ENCODE peak calls at places on chromosomes 2 and 18, in nine cellular contexts. One of them, this sample, is unnamed.
A peak's percentile ranks its signal among the peaks of the same experiment; 100 is the strongest.

GRCh38 chr2:101808006-101808562 is 110.6 kb downstream of the MAP4K4 start:
- DNase-seq in HL-60: no peak
- DNase-seq in GM12865: no peak
- DNase-seq in neural crest cell: no peak
- DNase-seq in uterus: no peak
- DNase-seq in cardiac muscle cell: no peak
- DNase-seq in A549: no peak
- DNase-seq in cardiac fibroblast: no peak
- DNase-seq in endothelial cell: no peak
- DNase-seq in this sample: no peak

GRCh38 chr18:48833701-48834394 is 116.9 kb downstream of the SMAD7 start:
- DNase-seq in HL-60: no peak
- DNase-seq in GM12865: peak; percentile 92
- DNase-seq in neural crest cell: no peak
- DNase-seq in uterus: peak; percentile 14
- DNase-seq in cardiac muscle cell: peak; percentile 27
- DNase-seq in A549: no peak
- DNase-seq in cardiac fibroblast: no peak
- DNase-seq in endothelial cell: no peak
- DNase-seq in this sample: peak; percentile 48

GRCh38 chr2:95707837-95708236 is 116.0 kb downstream of the TRIM43 start:
- DNase-seq in HL-60: no peak
- DNase-seq in GM12865: no peak
- DNase-seq in neural crest cell: no peak
- DNase-seq in uterus: no peak
- DNase-seq in cardiac muscle cell: no peak
- DNase-seq in A549: no peak
- DNase-seq in cardiac fibroblast: no peak
- DNase-seq in endothelial cell: no peak
- DNase-seq in this sample: no peak

GRCh38 chr2:33215983-33216382 is 260.5 kb upstream of the RASGRP3 start:
- DNase-seq in HL-60: no peak
- DNase-seq in GM12865: no peak
- DNase-seq in neural crest cell: no peak
- DNase-seq in uterus: no peak
- DNase-seq in cardiac muscle cell: no peak
- DNase-seq in A549: no peak
- DNase-seq in cardiac fibroblast: no peak
- DNase-seq in endothelial cell: no peak
- DNase-seq in this sample: no peak

GRCh38 chr2:193539188-193539587 is 1344.5 kb upstream of the TMEFF2 start:
- DNase-seq in HL-60: no peak
- DNase-seq in GM12865: no peak
- DNase-seq in neural crest cell: no peak
- DNase-seq in uterus: no peak
- DNase-seq in cardiac muscle cell: no peak
- DNase-seq in A549: no peak
- DNase-seq in cardiac fibroblast: no peak
- DNase-seq in endothelial cell: no peak
- DNase-seq in this sample: no peak

GRCh38 chr2:72415781-72416180 is 268.1 kb upstream of the CYP26B1 start:
- DNase-seq in HL-60: no peak
- DNase-seq in GM12865: no peak
- DNase-seq in neural crest cell: no peak
- DNase-seq in uterus: no peak
- DNase-seq in cardiac muscle cell: no peak
- DNase-seq in A549: no peak
- DNase-seq in cardiac fibroblast: no peak
- DNase-seq in endothelial cell: no peak
- DNase-seq in this sample: no peak

GRCh38 chr18:13543811-13544732 is 182.3 kb downstream of the FAM210A start:
- DNase-seq in HL-60: no peak
- DNase-seq in GM12865: no peak
- DNase-seq in neural crest cell: no peak
- DNase-seq in uterus: no peak
- DNase-seq in cardiac muscle cell: no peak
- DNase-seq in A549: no peak
- DNase-seq in cardiac fibroblast: no peak
- DNase-seq in endothelial cell: no peak
- DNase-seq in this sample: peak; percentile 48

GRCh38 chr2:153575171-153575853 is 96.8 kb upstream of the RPRM start:
- DNase-seq in HL-60: no peak
- DNase-seq in GM12865: peak; percentile 4
- DNase-seq in neural crest cell: no peak
- DNase-seq in uterus: no peak
- DNase-seq in cardiac muscle cell: no peak
- DNase-seq in A549: no peak
- DNase-seq in cardiac fibroblast: no peak
- DNase-seq in endothelial cell: no peak
- DNase-seq in this sample: no peak

GRCh38 chr2:241265506-241265905 is 50.0 kb downstream of the HDLBP start:
- DNase-seq in HL-60: no peak
- DNase-seq in GM12865: no peak
- DNase-seq in neural crest cell: no peak
- DNase-seq in uterus: no peak
- DNase-seq in cardiac muscle cell: no peak
- DNase-seq in A549: no peak
- DNase-seq in cardiac fibroblast: no peak
- DNase-seq in endothelial cell: no peak
- DNase-seq in this sample: no peak

GRCh38 chr2:240714747-240715725 is 23.4 kb downstream of the AQP12A start:
- DNase-seq in HL-60: no peak
- DNase-seq in GM12865: no peak
- DNase-seq in neural crest cell: no peak
- DNase-seq in uterus: no peak
- DNase-seq in cardiac muscle cell: no peak
- DNase-seq in A549: no peak
- DNase-seq in cardiac fibroblast: no peak
- DNase-seq in endothelial cell: no peak
- DNase-seq in this sample: no peak

GRCh38 chr2:193294371-193294770 is 1099.6 kb upstream of the TMEFF2 start:
- DNase-seq in HL-60: no peak
- DNase-seq in GM12865: no peak
- DNase-seq in neural crest cell: no peak
- DNase-seq in uterus: no peak
- DNase-seq in cardiac muscle cell: no peak
- DNase-seq in A549: no peak
- DNase-seq in cardiac fibroblast: no peak
- DNase-seq in endothelial cell: no peak
- DNase-seq in this sample: no peak

GRCh38 chr2:1162768-1163584 is 212.3 kb downstream of the SNTG2 start:
- DNase-seq in HL-60: peak; percentile 1
- DNase-seq in GM12865: no peak
- DNase-seq in neural crest cell: no peak
- DNase-seq in uterus: no peak
- DNase-seq in cardiac muscle cell: no peak
- DNase-seq in A549: no peak
- DNase-seq in cardiac fibroblast: no peak
- DNase-seq in endothelial cell: peak; percentile 20
- DNase-seq in this sample: no peak

GRCh38 chr2:102485151-102485769 is 12.2 kb downstream of the SLC9A4 start:
- DNase-seq in HL-60: no peak
- DNase-seq in GM12865: no peak
- DNase-seq in neural crest cell: no peak
- DNase-seq in uterus: no peak
- DNase-seq in cardiac muscle cell: peak; percentile 8
- DNase-seq in A549: no peak
- DNase-seq in cardiac fibroblast: no peak
- DNase-seq in endothelial cell: no peak
- DNase-seq in this sample: no peak

GRCh38 chr2:160325413-160325812 is 125.3 kb upstream of the ITGB6 start:
- DNase-seq in HL-60: no peak
- DNase-seq in GM12865: no peak
- DNase-seq in neural crest cell: no peak
- DNase-seq in uterus: no peak
- DNase-seq in cardiac muscle cell: no peak
- DNase-seq in A549: no peak
- DNase-seq in cardiac fibroblast: no peak
- DNase-seq in endothelial cell: no peak
- DNase-seq in this sample: no peak

DNA sequence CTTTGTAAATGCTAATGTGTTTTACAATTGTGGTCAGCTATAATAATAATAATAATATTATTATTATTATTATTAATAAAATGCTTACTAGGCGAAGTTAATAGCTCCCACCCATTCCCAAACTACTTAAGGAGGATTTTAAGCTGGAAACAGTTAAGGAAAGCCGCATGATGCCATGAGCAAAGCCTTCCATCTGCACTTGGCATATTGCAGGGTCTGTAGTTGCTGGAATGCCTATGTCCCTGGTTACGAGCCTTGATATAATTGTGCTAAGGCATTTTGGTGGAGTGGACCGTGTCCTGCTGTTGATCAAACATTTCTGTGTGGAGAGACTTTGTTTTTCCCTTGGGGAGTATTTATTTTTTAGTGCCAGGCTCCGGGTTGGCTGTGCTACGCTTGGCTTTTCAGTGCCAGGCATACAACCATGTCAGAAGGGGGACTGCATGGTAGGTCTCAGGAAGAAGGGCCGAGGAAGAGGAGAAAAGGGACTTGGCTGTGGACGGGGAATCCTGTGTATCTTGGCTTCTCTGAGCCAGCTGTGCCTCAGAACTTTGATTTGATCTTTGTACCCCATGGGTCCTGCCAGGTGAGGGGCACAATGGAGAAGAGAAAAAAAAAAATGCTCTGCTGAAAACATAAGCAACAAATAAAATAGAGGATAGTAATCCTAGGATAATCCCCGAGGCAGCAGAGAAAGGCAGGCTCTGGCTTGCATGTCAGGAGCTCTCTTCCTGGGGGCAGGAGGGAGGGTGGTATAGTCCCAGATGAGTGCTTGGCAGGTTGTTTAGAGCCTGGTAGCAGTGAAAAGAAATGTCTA is 232.8 kb downstream of the NEDD4L start:
- DNase-seq in HL-60: no peak
- DNase-seq in GM12865: no peak
- DNase-seq in neural crest cell: no peak
- DNase-seq in uterus: no peak
- DNase-seq in cardiac muscle cell: no peak
- DNase-seq in A549: no peak
- DNase-seq in cardiac fibroblast: no peak
- DNase-seq in endothelial cell: no peak
- DNase-seq in this sample: no peak
- TF ChIP-seq CTCF in HL-60: no peak
- TF ChIP-seq CTCF in GM12865: no peak
- TF ChIP-seq CTCF in neural crest cell: no peak
- TF ChIP-seq CTCF in uterus: no peak
- TF ChIP-seq CTCF in cardiac muscle cell: no peak
- TF ChIP-seq CTCF in A549: no peak
- TF ChIP-seq CTCF in cardiac fibroblast: no peak
- TF ChIP-seq CTCF in endothelial cell: no peak
- TF ChIP-seq CTCF in this sample: no peak

GRCh38 chr2:42794271-42795046 is 2.1 kb upstream of the HAAO start:
- DNase-seq in HL-60: no peak
- DNase-seq in GM12865: peak; percentile 88
- DNase-seq in neural crest cell: peak; percentile 27
- DNase-seq in uterus: no peak
- DNase-seq in cardiac muscle cell: peak; percentile 47
- DNase-seq in A549: peak; percentile 63
- DNase-seq in cardiac fibroblast: peak; percentile 39
- DNase-seq in endothelial cell: peak; percentile 50
- DNase-seq in this sample: no peak
- TF ChIP-seq CTCF in HL-60: no peak
- TF ChIP-seq CTCF in GM12865: peak; percentile 65
- TF ChIP-seq CTCF in neural crest cell: peak; percentile 50
- TF ChIP-seq CTCF in uterus: no peak
- TF ChIP-seq CTCF in cardiac muscle cell: peak; percentile 52
- TF ChIP-seq CTCF in A549: peak; percentile 30
- TF ChIP-seq CTCF in cardiac fibroblast: peak; percentile 57
- TF ChIP-seq CTCF in endothelial cell: no peak
- TF ChIP-seq CTCF in this sample: peak; percentile 54

DNA sequence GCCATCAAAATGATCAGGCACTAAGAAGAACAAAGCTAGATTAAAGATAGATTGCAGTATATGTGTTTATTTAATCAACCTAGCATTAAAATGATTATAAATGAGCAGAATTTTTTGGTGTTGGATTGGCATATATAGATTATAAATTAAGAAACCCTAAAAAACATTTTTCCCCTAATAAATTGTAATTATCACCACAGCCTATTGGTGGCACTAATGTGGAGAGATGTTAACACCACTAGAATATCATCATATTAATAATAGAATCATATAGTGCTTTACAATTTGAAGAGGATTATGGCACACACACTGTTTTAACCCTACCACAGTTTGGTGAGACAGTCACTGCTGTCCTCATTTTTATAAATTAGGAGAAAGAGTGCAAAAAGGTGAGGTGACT is 112.4 kb upstream of the RND3 start:
- DNase-seq in HL-60: no peak
- DNase-seq in GM12865: no peak
- DNase-seq in neural crest cell: no peak
- DNase-seq in uterus: no peak
- DNase-seq in cardiac muscle cell: no peak
- DNase-seq in A549: no peak
- DNase-seq in cardiac fibroblast: no peak
- DNase-seq in endothelial cell: no peak
- DNase-seq in this sample: no peak
- TF ChIP-seq CTCF in HL-60: peak; percentile 0
- TF ChIP-seq CTCF in GM12865: peak; percentile 8
- TF ChIP-seq CTCF in neural crest cell: no peak
- TF ChIP-seq CTCF in uterus: no peak
- TF ChIP-seq CTCF in cardiac muscle cell: peak; percentile 33
- TF ChIP-seq CTCF in A549: no peak
- TF ChIP-seq CTCF in cardiac fibroblast: peak; percentile 14
- TF ChIP-seq CTCF in endothelial cell: peak; percentile 31
- TF ChIP-seq CTCF in this sample: peak; percentile 15

GRCh38 chr18:32379891-32380290 is 90.8 kb downstream of the GAREM1 start:
- DNase-seq in HL-60: no peak
- DNase-seq in GM12865: no peak
- DNase-seq in neural crest cell: no peak
- DNase-seq in uterus: no peak
- DNase-seq in cardiac muscle cell: peak; percentile 41
- DNase-seq in A549: no peak
- DNase-seq in cardiac fibroblast: peak; percentile 47
- DNase-seq in endothelial cell: no peak
- DNase-seq in this sample: no peak

GRCh38 chr18:32378705-32379104 is 92.0 kb downstream of the GAREM1 start:
- DNase-seq in HL-60: no peak
- DNase-seq in GM12865: no peak
- DNase-seq in neural crest cell: no peak
- DNase-seq in uterus: no peak
- DNase-seq in cardiac muscle cell: peak; percentile 73
- DNase-seq in A549: no peak
- DNase-seq in cardiac fibroblast: peak; percentile 76
- DNase-seq in endothelial cell: no peak
- DNase-seq in this sample: no peak

GRCh38 chr18:32383040-32383819 is 87.5 kb downstream of the GAREM1 start:
- DNase-seq in HL-60: no peak
- DNase-seq in GM12865: no peak
- DNase-seq in neural crest cell: no peak
- DNase-seq in uterus: no peak
- DNase-seq in cardiac muscle cell: peak; percentile 93
- DNase-seq in A549: peak; percentile 15
- DNase-seq in cardiac fibroblast: peak; percentile 95
- DNase-seq in endothelial cell: no peak
- DNase-seq in this sample: no peak

GRCh38 chr18:32381761-32382160 is 88.9 kb downstream of the GAREM1 start:
- DNase-seq in HL-60: no peak
- DNase-seq in GM12865: no peak
- DNase-seq in neural crest cell: no peak
- DNase-seq in uterus: no peak
- DNase-seq in cardiac muscle cell: no peak
- DNase-seq in A549: no peak
- DNase-seq in cardiac fibroblast: no peak
- DNase-seq in endothelial cell: no peak
- DNase-seq in this sample: no peak

GRCh38 chr18:32380559-32380958 is 90.1 kb downstream of the GAREM1 start:
- DNase-seq in HL-60: no peak
- DNase-seq in GM12865: no peak
- DNase-seq in neural crest cell: no peak
- DNase-seq in uterus: no peak
- DNase-seq in cardiac muscle cell: peak; percentile 47
- DNase-seq in A549: no peak
- DNase-seq in cardiac fibroblast: peak; percentile 61
- DNase-seq in endothelial cell: no peak
- DNase-seq in this sample: no peak
- TF ChIP-seq CTCF in HL-60: no peak
- TF ChIP-seq CTCF in GM12865: no peak
- TF ChIP-seq CTCF in neural crest cell: no peak
- TF ChIP-seq CTCF in uterus: no peak
- TF ChIP-seq CTCF in cardiac muscle cell: peak; percentile 26
- TF ChIP-seq CTCF in A549: no peak
- TF ChIP-seq CTCF in cardiac fibroblast: no peak
- TF ChIP-seq CTCF in endothelial cell: no peak
- TF ChIP-seq CTCF in this sample: no peak

This sample was measured in type B pancreatic cell.